ENCODE peak calls at places on chromosomes 4 and X, in seven cellular contexts. One of them, this sample, is unnamed.

GRCh38 chrX:155877288-155877687 is 3.9 kb upstream of the VAMP7 start:
- DNase-seq in HCT116: no peak
- DNase-seq in A549: no peak
- DNase-seq in right lobe of liver: no peak
- DNase-seq in AG10803: no peak
- DNase-seq in A673: no peak
- DNase-seq in right atrium auricular region: no peak
- DNase-seq in this sample: no peak

GRCh38 chrX:22534643-22535042 is 261.9 kb downstream of the CBLL2 start:
- DNase-seq in HCT116: no peak
- DNase-seq in A673: peak
- DNase-seq in right atrium auricular region: no peak
- DNase-seq in AG10803: peak
- DNase-seq in A549: no peak
- DNase-seq in right lobe of liver: no peak
- DNase-seq in this sample: peak

GRCh38 chr4:176123710-176124407 is 58.2 kb downstream of the WDR17 start:
- DNase-seq in AG10803: peak
- DNase-seq in right lobe of liver: no peak
- DNase-seq in HCT116: peak
- DNase-seq in A673: peak
- DNase-seq in right atrium auricular region: no peak
- DNase-seq in A549: peak
- DNase-seq in this sample: no peak

GRCh38 chr4:7400671-7401298 is 33.9 kb downstream of the PSAPL1 start:
- DNase-seq in AG10803: no peak
- DNase-seq in right atrium auricular region: no peak
- DNase-seq in HCT116: no peak
- DNase-seq in A549: no peak
- DNase-seq in A673: no peak
- DNase-seq in right lobe of liver: no peak
- DNase-seq in this sample: no peak

GRCh38 chr4:145609494-145610427 is 9.4 kb upstream of the MMAA start:
- DNase-seq in AG10803: peak
- DNase-seq in right atrium auricular region: peak
- DNase-seq in A549: peak
- DNase-seq in right lobe of liver: no peak
- DNase-seq in HCT116: peak
- DNase-seq in A673: peak
- DNase-seq in this sample: no peak

GRCh38 chrX:80335062-80335830 is 85.0 kb upstream of the TENT5D start:
- DNase-seq in AG10803: peak
- DNase-seq in A549: peak
- DNase-seq in A673: peak
- DNase-seq in right atrium auricular region: no peak
- DNase-seq in HCT116: no peak
- DNase-seq in right lobe of liver: peak
- DNase-seq in this sample: no peak

GRCh38 chr4:47798165-47798564 is 39.7 kb downstream of the CORIN start:
- DNase-seq in AG10803: no peak
- DNase-seq in right lobe of liver: no peak
- DNase-seq in A549: no peak
- DNase-seq in right atrium auricular region: no peak
- DNase-seq in HCT116: no peak
- DNase-seq in A673: no peak
- DNase-seq in this sample: no peak

GRCh38 chrX:47311857-47312774 is 58.3 kb upstream of the ZNF157 start:
- DNase-seq in AG10803: peak
- DNase-seq in right lobe of liver: no peak
- DNase-seq in right atrium auricular region: no peak
- DNase-seq in A673: peak
- DNase-seq in HCT116: peak
- DNase-seq in A549: peak
- DNase-seq in this sample: peak

GRCh38 chr4:48877827-48878535 is 28.6 kb downstream of the OCIAD2 start:
- DNase-seq in A549: no peak
- DNase-seq in right lobe of liver: no peak
- DNase-seq in AG10803: no peak
- DNase-seq in HCT116: no peak
- DNase-seq in right atrium auricular region: no peak
- DNase-seq in A673: no peak
- DNase-seq in this sample: no peak

GRCh38 chr4:168796362-168797106 is 213.5 kb downstream of the CBR4 start:
- DNase-seq in right lobe of liver: no peak
- DNase-seq in A673: no peak
- DNase-seq in right atrium auricular region: no peak
- DNase-seq in A549: peak
- DNase-seq in AG10803: peak
- DNase-seq in HCT116: peak
- DNase-seq in this sample: no peak

GRCh38 chr4:101171747-101172146 is 175.6 kb downstream of the PPP3CA start:
- DNase-seq in A549: no peak
- DNase-seq in right atrium auricular region: no peak
- DNase-seq in A673: peak
- DNase-seq in AG10803: no peak
- DNase-seq in HCT116: no peak
- DNase-seq in right lobe of liver: no peak
- DNase-seq in this sample: no peak

GRCh38 chrX:47166126-47166525 is 21.1 kb downstream of the RBM10 start:
- DNase-seq in right lobe of liver: no peak
- DNase-seq in HCT116: no peak
- DNase-seq in AG10803: peak
- DNase-seq in right atrium auricular region: no peak
- DNase-seq in A549: no peak
- DNase-seq in A673: no peak
- DNase-seq in this sample: no peak

GRCh38 chr4:152501846-152502536 is 33.9 kb downstream of the FBXW7 start:
- DNase-seq in AG10803: peak
- DNase-seq in HCT116: no peak
- DNase-seq in A673: no peak
- DNase-seq in right lobe of liver: no peak
- DNase-seq in A549: no peak
- DNase-seq in right atrium auricular region: no peak
- DNase-seq in this sample: no peak

GRCh38 chr4:153207561-153207960 is 3.3 kb downstream of the TRIM2 start:
- DNase-seq in right atrium auricular region: no peak
- DNase-seq in A549: peak
- DNase-seq in AG10803: peak
- DNase-seq in HCT116: no peak
- DNase-seq in right lobe of liver: peak
- DNase-seq in A673: no peak
- DNase-seq in this sample: no peak

GRCh38 chrX:154378059-154378798 is 866 bp upstream of the EMD start:
- DNase-seq in AG10803: peak
- DNase-seq in A673: peak
- DNase-seq in HCT116: no peak
- DNase-seq in right atrium auricular region: no peak
- DNase-seq in right lobe of liver: peak
- DNase-seq in A549: no peak
- DNase-seq in this sample: no peak

GRCh38 chrX:50905334-50905733 is 5.2 kb upstream of the BMP15 start:
- DNase-seq in HCT116: no peak
- DNase-seq in A673: peak
- DNase-seq in right atrium auricular region: no peak
- DNase-seq in right lobe of liver: no peak
- DNase-seq in AG10803: no peak
- DNase-seq in A549: peak
- DNase-seq in this sample: no peak
- TF ChIP-seq CTCF in HCT116: peak
- TF ChIP-seq CTCF in A673: peak
- TF ChIP-seq CTCF in right atrium auricular region: no peak
- TF ChIP-seq CTCF in right lobe of liver: peak
- TF ChIP-seq CTCF in AG10803: peak
- TF ChIP-seq CTCF in A549: no peak
- TF ChIP-seq CTCF in this sample: no peak

GRCh38 chr4:42083816-42084215 is 68.6 kb downstream of the BEND4 start:
- DNase-seq in right lobe of liver: no peak
- DNase-seq in right atrium auricular region: no peak
- DNase-seq in HCT116: no peak
- DNase-seq in AG10803: peak
- DNase-seq in A673: no peak
- DNase-seq in A549: no peak
- DNase-seq in this sample: no peak
- H3K4me3 ChIP-seq in right lobe of liver: no peak
- H3K4me3 ChIP-seq in right atrium auricular region: no peak
- H3K4me3 ChIP-seq in HCT116: no peak
- H3K4me3 ChIP-seq in AG10803: no peak
- H3K4me3 ChIP-seq in A673: no peak
- H3K4me3 ChIP-seq in A549: no peak
- H3K4me3 ChIP-seq in this sample: no peak

GRCh38 chr4:18684932-18685331 is 663.4 kb upstream of the LCORL start:
- DNase-seq in HCT116: no peak
- DNase-seq in AG10803: no peak
- DNase-seq in A549: no peak
- DNase-seq in right atrium auricular region: no peak
- DNase-seq in right lobe of liver: no peak
- DNase-seq in A673: no peak
- DNase-seq in this sample: no peak

GRCh38 chr4:18686338-18687039 is 664.9 kb upstream of the LCORL start:
- DNase-seq in AG10803: no peak
- DNase-seq in right lobe of liver: no peak
- DNase-seq in A673: no peak
- DNase-seq in HCT116: no peak
- DNase-seq in A549: no peak
- DNase-seq in right atrium auricular region: no peak
- DNase-seq in this sample: no peak

GRCh38 chr4:18691431-18692200 is 670.1 kb upstream of the LCORL start:
- DNase-seq in right lobe of liver: no peak
- DNase-seq in A673: no peak
- DNase-seq in AG10803: no peak
- DNase-seq in right atrium auricular region: no peak
- DNase-seq in A549: no peak
- DNase-seq in HCT116: no peak
- DNase-seq in this sample: no peak

GRCh38 chr4:18689308-18689915 is 667.9 kb upstream of the LCORL start:
- DNase-seq in A673: peak
- DNase-seq in A549: peak
- DNase-seq in right atrium auricular region: no peak
- DNase-seq in HCT116: peak
- DNase-seq in AG10803: peak
- DNase-seq in right lobe of liver: no peak
- DNase-seq in this sample: peak
- TF ChIP-seq CTCF in A673: peak
- TF ChIP-seq CTCF in A549: peak
- TF ChIP-seq CTCF in right atrium auricular region: peak
- TF ChIP-seq CTCF in HCT116: peak
- TF ChIP-seq CTCF in AG10803: peak
- TF ChIP-seq CTCF in right lobe of liver: peak
- TF ChIP-seq CTCF in this sample: peak

DNA sequence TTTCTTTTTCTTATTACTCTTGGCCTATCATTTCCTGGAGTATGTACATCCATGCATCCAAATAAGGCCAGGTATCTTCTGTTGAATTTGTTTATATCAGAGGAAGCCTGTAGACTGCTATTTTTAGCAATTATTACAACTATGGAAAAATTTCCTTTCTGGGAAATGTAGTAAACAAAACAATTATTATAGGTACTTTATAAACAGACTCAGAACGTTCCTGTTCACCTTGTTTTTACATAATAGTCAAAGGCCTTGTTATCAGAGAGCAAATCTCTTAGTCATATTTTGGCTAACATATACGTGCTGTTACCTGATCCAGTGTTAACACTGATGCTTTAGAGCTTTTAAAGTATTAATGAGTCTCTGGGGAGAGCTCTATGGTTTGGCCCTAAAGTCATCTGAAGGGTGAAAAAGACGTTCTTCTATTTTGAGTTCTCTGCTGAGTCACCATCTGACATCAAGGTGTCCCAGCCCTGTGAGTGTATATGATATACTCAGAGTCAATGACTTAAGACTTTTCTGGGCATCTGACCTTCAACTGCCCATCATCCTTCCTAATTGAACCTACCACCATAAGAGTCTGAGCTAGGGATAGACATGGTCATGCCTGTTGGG is 7.3 kb downstream of the SPARCL1 start:
- DNase-seq in AG10803: no peak
- DNase-seq in A673: no peak
- DNase-seq in HCT116: peak
- DNase-seq in A549: peak
- DNase-seq in right atrium auricular region: no peak
- DNase-seq in right lobe of liver: no peak
- DNase-seq in this sample: no peak
- H3K4me3 ChIP-seq in AG10803: no peak
- H3K4me3 ChIP-seq in A673: no peak
- H3K4me3 ChIP-seq in HCT116: no peak
- H3K4me3 ChIP-seq in A549: no peak
- H3K4me3 ChIP-seq in right atrium auricular region: no peak
- H3K4me3 ChIP-seq in right lobe of liver: no peak
- H3K4me3 ChIP-seq in this sample: no peak